ENCODE peak calls at places on chromosomes 6 and 20, in seven cellular contexts. M, N, K, I, E, Y and Q are unnamed samples. For H3K27me3, the result is how much of the 10 kb centered on the place peaks cover.

GRCh38 chr20:25314497-25315417 is 66.9 kb downstream of the PYGB start:
- DNase-seq in M (peak), N (no peak), K (no peak), I (peak), E (no peak), Y (no peak), Q (no peak)

GRCh38 chr6:62236784-62237183 is 49.2 kb downstream of the KHDRBS2 start:
- DNase-seq in M (no peak), N (no peak), K (no peak), I (no peak), E (no peak), Y (no peak), Q (no peak)

GRCh38 chr6:16437095-16437494 is 198.7 kb downstream of the GMPR start:
- DNase-seq in M (no peak), N (no peak), K (no peak), I (no peak), E (no peak), Y (no peak), Q (no peak)

GRCh38 chr6:56962451-56962850 is 7.5 kb downstream of the BEND6 start:
- DNase-seq in M (no peak), N (no peak), K (no peak), I (no peak), E (no peak), Y (no peak), Q (no peak)

GRCh38 chr6:33694401-33694931 is 17.0 kb downstream of the UQCC2 start:
- DNase-seq in M (no peak), N (no peak), K (no peak), I (no peak), E (peak), Y (peak), Q (peak)

GRCh38 chr6:137950581-137950980 is 83.5 kb downstream of the TNFAIP3 start:
- DNase-seq in M (no peak), N (no peak), K (peak), I (no peak), E (no peak), Y (no peak), Q (no peak)

GRCh38 chr6:70479236-70479635 is 65.9 kb downstream of the FAM135A start:
- DNase-seq in M (peak), N (no peak), K (no peak), I (no peak), E (peak), Y (no peak), Q (peak)

GRCh38 chr6:84224251-84224650 is 3.2 kb downstream of the CEP162 start:
- DNase-seq in M (no peak), N (no peak), K (no peak), I (no peak), E (no peak), Y (no peak), Q (no peak)

GRCh38 chr6:43840490-43841218 is 70.6 kb downstream of the VEGFA start:
- DNase-seq in M (no peak), N (no peak), K (no peak), I (no peak), E (no peak), Y (no peak), Q (no peak)

GRCh38 chr6:31293343-31293742 is 21.5 kb upstream of the HLA-C start:
- DNase-seq in M (peak), N (no peak), K (no peak), I (peak), E (no peak), Y (peak), Q (peak)

GRCh38 chr20:50146732-50147662 is 6.5 kb downstream of the PEDS1 start:
- DNase-seq in M (peak), N (no peak), K (no peak), I (peak), E (no peak), Y (peak), Q (no peak)

GRCh38 chr6:126033696-126034095 is 47.4 kb downstream of the TRMT11 start:
- DNase-seq in M (peak), N (no peak), K (peak), I (peak), E (peak), Y (peak), Q (peak)

GRCh38 chr6:27188885-27189418 is 58.5 kb upstream of the PRSS16 start:
- DNase-seq in M (peak), N (peak), K (peak), I (peak), E (peak), Y (peak), Q (peak)

GRCh38 chr6:83467620-83468036 is 36.8 kb upstream of the ME1 start:
- DNase-seq in M (no peak), N (no peak), K (no peak), I (no peak), E (no peak), Y (no peak), Q (no peak)

GRCh38 chr6:26556263-26557070 is 18.3 kb downstream of the HMGN4 start:
- DNase-seq in M (peak), N (peak), K (no peak), I (peak), E (peak), Y (peak), Q (peak)

GRCh38 chr6:157107915-157108651 is 215.2 kb downstream of the TMEM242 start:
- DNase-seq in M (no peak), N (no peak), K (no peak), I (no peak), E (peak), Y (peak), Q (peak)

GRCh38 chr6:157898169-157898568 is 75.1 kb downstream of the SNX9 start:
- DNase-seq in M (peak), N (no peak), K (no peak), I (no peak), E (no peak), Y (no peak), Q (no peak)

GRCh38 chr6:145632971-145633370 is 102.3 kb downstream of the EPM2A start:
- DNase-seq in M (no peak), N (no peak), K (no peak), I (no peak), E (no peak), Y (no peak), Q (no peak)

GRCh38 chr6:17863971-17864754 is 123.3 kb downstream of the KIF13A start:
- DNase-seq in M (no peak), N (peak), K (no peak), I (no peak), E (no peak), Y (peak), Q (no peak)

GRCh38 chr6:81487489-81487888 is 265.0 kb downstream of the TENT5A start:
- DNase-seq in M (no peak), N (no peak), K (no peak), I (peak), E (no peak), Y (no peak), Q (peak)

GRCh38 chr6:49551866-49552129 is 1.3 kb downstream of the C6orf141 start:
- DNase-seq in M (no peak), N (no peak), K (peak), I (no peak), E (no peak), Y (no peak), Q (no peak)

GRCh38 chr6:41396335-41396734 is 60.9 kb downstream of the NCR2 start:
- DNase-seq in M (no peak), N (no peak), K (no peak), I (peak), E (no peak), Y (no peak), Q (no peak)
- H3K27me3 ChIP-seq in M (half or more), N (under half), K (under half), I (half or more), E (under half), Y (half or more), Q (under half)

GRCh38 chr20:36262440-36262839 is 26.2 kb downstream of the AAR2 start:
- DNase-seq in M (no peak), N (no peak), K (no peak), I (no peak), E (no peak), Y (no peak), Q (no peak)

GRCh38 chr20:36259177-36259835 is 23.0 kb downstream of the AAR2 start:
- DNase-seq in M (peak), N (no peak), K (no peak), I (peak), E (no peak), Y (no peak), Q (no peak)

GRCh38 chr20:36264426-36265246 is 28.4 kb downstream of the AAR2 start:
- DNase-seq in M (no peak), N (no peak), K (no peak), I (no peak), E (no peak), Y (no peak), Q (no peak)

GRCh38 chr20:36261389-36262105 is 25.3 kb downstream of the AAR2 start:
- DNase-seq in M (no peak), N (no peak), K (no peak), I (no peak), E (no peak), Y (peak), Q (no peak)

GRCh38 chr20:36260316-36260715 is 24.0 kb downstream of the AAR2 start:
- DNase-seq in M (no peak), N (no peak), K (no peak), I (no peak), E (no peak), Y (no peak), Q (no peak)
- TF ChIP-seq CTCF in M (no peak), N (no peak), K (no peak), I (no peak), E (no peak), Y (no peak), Q (no peak)

GRCh38 chr6:112037783-112038216 is 16.1 kb upstream of the CCN6 start:
- DNase-seq in M (no peak), N (no peak), K (no peak), I (no peak), E (no peak), Y (peak), Q (peak)
- TF ChIP-seq EZH2phosphoT487 in M (no peak), N (no peak), K (no peak), I (no peak), E (no peak), Y (no peak), Q (no peak)

DNA sequence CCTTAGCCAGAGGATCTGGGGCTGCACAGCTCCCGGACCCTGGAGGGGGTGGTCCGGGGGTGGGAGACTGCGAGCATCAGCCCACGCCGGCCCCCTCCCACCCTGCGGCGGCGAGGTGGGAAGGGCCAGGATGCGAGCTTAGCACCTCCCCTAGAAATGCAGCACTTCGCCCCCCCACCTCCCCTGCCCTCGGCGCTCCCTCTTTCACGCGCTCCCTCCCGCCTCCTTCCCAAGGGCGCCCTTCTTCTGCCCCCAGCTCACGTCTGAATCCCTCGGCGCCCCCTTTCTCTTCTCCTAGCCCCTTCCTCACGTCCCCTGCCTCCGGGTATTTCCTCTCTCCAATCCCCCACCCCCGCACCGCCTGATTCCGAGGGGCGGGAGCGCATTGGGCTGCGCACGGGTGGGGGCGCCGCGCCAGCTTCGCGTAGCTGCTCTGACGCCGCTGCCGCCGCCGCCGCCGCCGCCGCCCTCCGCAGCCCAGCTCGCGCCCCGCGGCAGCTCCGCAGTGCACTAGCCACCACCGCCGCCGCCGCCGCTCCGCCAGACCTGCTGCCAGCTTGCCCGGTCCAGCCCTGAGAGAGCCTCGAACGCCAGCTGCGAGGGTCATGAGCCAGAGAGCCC is at the start of gene SLC32A1:
- DNase-seq in M (peak), N (no peak), K (no peak), I (peak), E (peak), Y (no peak), Q (peak)
- H3K27me3 ChIP-seq in M (half or more), N (under half), K (half or more), I (half or more), E (half or more), Y (half or more), Q (half or more)

GRCh38 chr6:150891886-150892485 is 26.5 kb downstream of the MTHFD1L start:
- DNase-seq in M (peak), N (peak), K (peak), I (peak), E (peak), Y (peak), Q (peak)
- TF ChIP-seq CTCF in M (peak), N (peak), K (peak), I (peak), E (peak), Y (peak), Q (peak)

GRCh38 chr20:22805219-22805618 is 220.8 kb upstream of the FOXA2 start:
- DNase-seq in M (no peak), N (no peak), K (no peak), I (peak), E (no peak), Y (peak), Q (peak)
- TF ChIP-seq EZH2phosphoT487 in M (no peak), N (no peak), K (no peak), I (no peak), E (no peak), Y (no peak), Q (no peak)

DNA sequence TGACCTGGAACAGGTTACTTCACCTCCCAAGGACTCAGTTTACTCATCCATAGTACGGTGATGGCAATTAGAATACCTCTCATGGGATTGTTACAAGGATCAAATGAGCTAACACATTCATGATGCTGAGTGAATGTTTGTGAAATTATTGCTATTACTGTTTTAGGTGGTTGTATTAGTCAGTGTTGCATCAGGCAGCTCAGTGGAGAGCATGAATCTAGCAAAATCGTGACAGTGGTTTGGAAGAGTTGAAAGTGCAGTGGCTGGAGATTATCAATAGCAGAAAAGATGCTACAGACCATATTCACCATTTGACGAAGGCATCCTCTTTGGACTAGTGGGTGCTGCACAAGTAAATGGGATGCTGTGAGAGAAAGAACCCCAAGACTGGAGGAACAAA is 50.4 kb upstream of the CTNNBL1 start:
- DNase-seq in M (no peak), N (no peak), K (no peak), I (no peak), E (no peak), Y (no peak), Q (no peak)
- H3K27me3 ChIP-seq in M (under half), N (half or more), K (under half), I (under half), E (under half), Y (half or more), Q (under half)

DNA sequence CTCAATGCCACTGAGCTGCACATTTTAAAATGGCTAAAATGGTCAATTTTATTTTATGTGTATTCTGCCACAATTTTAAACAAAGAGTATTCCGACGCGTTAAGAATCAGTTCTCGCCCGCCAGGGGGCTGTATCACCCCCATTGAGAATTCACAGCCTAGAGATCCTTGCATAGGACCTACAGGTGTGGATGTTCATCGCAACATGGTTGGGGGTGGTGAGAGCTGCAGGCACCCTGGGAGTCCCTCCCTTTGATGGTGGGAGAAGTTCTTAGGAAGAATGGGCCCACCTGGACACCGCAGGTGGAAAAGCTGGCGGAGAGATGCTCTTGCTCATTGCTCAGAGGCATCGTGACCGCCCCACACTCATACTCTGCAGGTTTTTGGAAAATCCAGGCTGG is 63.5 kb downstream of the SLC2A10 start:
- DNase-seq in M (peak), N (no peak), K (no peak), I (peak), E (no peak), Y (no peak), Q (peak)
- TF ChIP-seq CTCF in M (peak), N (peak), K (no peak), I (peak), E (no peak), Y (peak), Q (peak)

DNA sequence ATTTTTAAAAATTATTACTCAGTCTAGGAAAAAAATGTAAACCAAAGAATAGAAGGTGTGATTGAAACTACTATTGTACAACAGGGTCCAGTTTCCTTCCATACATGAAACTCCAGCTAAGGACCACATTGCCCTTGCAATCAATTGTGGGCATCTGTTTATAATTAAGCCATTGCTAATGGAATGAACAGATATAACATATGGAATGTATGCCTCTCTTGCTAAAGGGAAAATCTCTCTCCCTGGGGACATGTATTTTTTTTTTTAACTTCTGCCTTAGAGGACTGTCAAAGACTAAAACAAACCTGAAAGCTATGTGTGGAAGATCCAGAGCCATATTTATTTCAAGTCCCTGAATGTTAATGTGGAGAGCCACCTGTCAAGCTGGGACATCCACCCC is 336.8 kb upstream of the MANEA start:
- DNase-seq in M (no peak), N (no peak), K (no peak), I (no peak), E (peak), Y (no peak), Q (no peak)
- TF ChIP-seq EZH2phosphoT487 in M (no peak), N (no peak), K (no peak), I (no peak), E (no peak), Y (no peak), Q (no peak)

GRCh38 chr20:63081351-63081750 is 74.6 kb upstream of the BHLHE23 start:
- DNase-seq in M (no peak), N (no peak), K (no peak), I (no peak), E (no peak), Y (no peak), Q (no peak)

GRCh38 chr20:63080811-63081210 is 74.0 kb upstream of the BHLHE23 start:
- DNase-seq in M (no peak), N (no peak), K (no peak), I (no peak), E (no peak), Y (no peak), Q (no peak)

GRCh38 chr20:63082308-63082938 is 75.7 kb upstream of the BHLHE23 start:
- DNase-seq in M (peak), N (no peak), K (peak), I (peak), E (no peak), Y (peak), Q (peak)

GRCh38 chr20:63082939-63083735 is 76.4 kb upstream of the BHLHE23 start:
- DNase-seq in M (no peak), N (no peak), K (no peak), I (no peak), E (no peak), Y (no peak), Q (no peak)

GRCh38 chr20:63081831-63082230 is 75.1 kb upstream of the BHLHE23 start:
- DNase-seq in M (no peak), N (no peak), K (no peak), I (no peak), E (no peak), Y (no peak), Q (no peak)
- H3K27me3 ChIP-seq in M (half or more), N (under half), K (half or more), I (under half), E (under half), Y (under half), Q (under half)